ENCODE peak calls at places on chromosomes 4 and X, in four cellular contexts. One of them, this sample, is unnamed.

GRCh38 chr4:48332661-48333060 is 8.7 kb upstream of the SLAIN2 start:
- DNase-seq in lower leg skin: no peak
- DNase-seq in HFF-Myc: no peak
- DNase-seq in midbrain: no peak
- DNase-seq in this sample: no peak

GRCh38 chr4:81164623-81165416 is 50.2 kb downstream of the PRKG2 start:
- DNase-seq in lower leg skin: no peak
- DNase-seq in HFF-Myc: no peak
- DNase-seq in midbrain: no peak
- DNase-seq in this sample: no peak

GRCh38 chrX:14546190-14546589 is 16.9 kb downstream of the GLRA2 start:
- DNase-seq in HFF-Myc: no peak
- DNase-seq in lower leg skin: no peak
- DNase-seq in midbrain: no peak
- DNase-seq in this sample: no peak

GRCh38 chrX:13911581-13911980 is 94.7 kb upstream of the GPM6B start:
- DNase-seq in lower leg skin: no peak
- DNase-seq in midbrain: no peak
- DNase-seq in HFF-Myc: no peak
- DNase-seq in this sample: no peak

GRCh38 chrX:7054219-7055206 is 93.0 kb upstream of the STS start:
- DNase-seq in midbrain: no peak
- DNase-seq in lower leg skin: no peak
- DNase-seq in HFF-Myc: no peak
- DNase-seq in this sample: no peak

GRCh38 chr4:25424539-25425228 is 47.6 kb downstream of the ANAPC4 start:
- DNase-seq in midbrain: no peak
- DNase-seq in HFF-Myc: no peak
- DNase-seq in lower leg skin: no peak
- DNase-seq in this sample: no peak

GRCh38 chrX:150566734-150567182 is 1.7 kb upstream of the MTM1 start:
- DNase-seq in midbrain: no peak
- DNase-seq in lower leg skin: no peak
- DNase-seq in HFF-Myc: no peak
- DNase-seq in this sample: no peak

GRCh38 chrX:1392376-1393130 is 640 bp upstream of the SLC25A6 start:
- DNase-seq in HFF-Myc: no peak
- DNase-seq in lower leg skin: peak
- DNase-seq in midbrain: no peak
- DNase-seq in this sample: no peak

GRCh38 chr4:168666531-168666930 is 169.7 kb downstream of the PALLD start:
- DNase-seq in lower leg skin: no peak
- DNase-seq in midbrain: no peak
- DNase-seq in HFF-Myc: no peak
- DNase-seq in this sample: no peak

GRCh38 chr4:133865606-133866327 is 335.8 kb downstream of the PABPC4L start:
- DNase-seq in lower leg skin: no peak
- DNase-seq in HFF-Myc: peak
- DNase-seq in midbrain: no peak
- DNase-seq in this sample: peak

GRCh38 chrX:101383679-101384078 is 2.3 kb downstream of the BTK start:
- DNase-seq in midbrain: no peak
- DNase-seq in HFF-Myc: no peak
- DNase-seq in lower leg skin: no peak
- DNase-seq in this sample: no peak

GRCh38 chr4:186807131-186807530 is 83.5 kb upstream of the FAT1 start:
- DNase-seq in HFF-Myc: no peak
- DNase-seq in midbrain: no peak
- DNase-seq in lower leg skin: no peak
- DNase-seq in this sample: no peak

GRCh38 chr4:123248260-123248659 is 148.3 kb upstream of the SPRY1 start:
- DNase-seq in lower leg skin: no peak
- DNase-seq in HFF-Myc: no peak
- DNase-seq in midbrain: no peak
- DNase-seq in this sample: no peak

GRCh38 chrX:20729421-20729820 is 462.7 kb upstream of the RPS6KA3 start:
- DNase-seq in lower leg skin: no peak
- DNase-seq in HFF-Myc: no peak
- DNase-seq in midbrain: no peak
- DNase-seq in this sample: no peak

GRCh38 chrX:29535212-29536162 is 679.9 kb upstream of the MAGEB2 start:
- DNase-seq in lower leg skin: no peak
- DNase-seq in HFF-Myc: no peak
- DNase-seq in midbrain: no peak
- DNase-seq in this sample: no peak

GRCh38 chrX:48498374-48498809 is 10.4 kb upstream of the PORCN start:
- DNase-seq in midbrain: no peak
- DNase-seq in HFF-Myc: no peak
- DNase-seq in lower leg skin: no peak
- DNase-seq in this sample: peak

GRCh38 chr4:147138171-147138570 is 192.5 kb upstream of the TTC29 start:
- DNase-seq in HFF-Myc: no peak
- DNase-seq in midbrain: no peak
- DNase-seq in lower leg skin: no peak
- DNase-seq in this sample: no peak

GRCh38 chrX:111041018-111041462 is 55.0 kb upstream of the PAK3 start:
- DNase-seq in lower leg skin: no peak
- DNase-seq in midbrain: no peak
- DNase-seq in HFF-Myc: peak
- DNase-seq in this sample: no peak

GRCh38 chr4:122633211-122633610 is 12.3 kb upstream of the IL21 start:
- DNase-seq in midbrain: no peak
- DNase-seq in lower leg skin: no peak
- DNase-seq in HFF-Myc: no peak
- DNase-seq in this sample: no peak

GRCh38 chr4:38976308-38976707 is 55.9 kb downstream of the TMEM156 start:
- DNase-seq in midbrain: no peak
- DNase-seq in HFF-Myc: no peak
- DNase-seq in lower leg skin: no peak
- DNase-seq in this sample: no peak

GRCh38 chr4:122073615-122074014 is 78.5 kb upstream of the BLTP1 start:
- DNase-seq in midbrain: no peak
- DNase-seq in HFF-Myc: no peak
- DNase-seq in lower leg skin: no peak
- DNase-seq in this sample: no peak

GRCh38 chrX:148309413-148309812 is 191.0 kb upstream of the AFF2 start:
- DNase-seq in lower leg skin: no peak
- DNase-seq in HFF-Myc: no peak
- DNase-seq in midbrain: no peak
- DNase-seq in this sample: no peak